ENCODE peak calls at places on chromosomes 7 and 10, in six cellular contexts. One of them, this sample, is unnamed.

GRCh38 chr10:76779163-76779820 is 858.3 kb downstream of the KCNMA1 start:
- DNase-seq in CD4-positive, alpha-beta T cell: no peak
- DNase-seq in pancreas: no peak
- DNase-seq in IMR-90: peak; percentile 23
- DNase-seq in AG04450: no peak
- DNase-seq in naive thymus-derived CD4-positive, alpha-beta T cell: no peak
- DNase-seq in this sample: no peak

GRCh38 chr7:107725138-107725740 is 18.7 kb upstream of the CBLL1 start:
- DNase-seq in CD4-positive, alpha-beta T cell: peak; percentile 28
- DNase-seq in pancreas: no peak
- DNase-seq in IMR-90: peak; percentile 68
- DNase-seq in AG04450: peak; percentile 42
- DNase-seq in naive thymus-derived CD4-positive, alpha-beta T cell: no peak
- DNase-seq in this sample: no peak

GRCh38 chr10:70738425-70739121 is 46.6 kb downstream of the TBATA start:
- DNase-seq in CD4-positive, alpha-beta T cell: no peak
- DNase-seq in pancreas: no peak
- DNase-seq in IMR-90: no peak
- DNase-seq in AG04450: no peak
- DNase-seq in naive thymus-derived CD4-positive, alpha-beta T cell: no peak
- DNase-seq in this sample: no peak

GRCh38 chr10:8133146-8133545 is 78.7 kb downstream of the GATA3 start:
- DNase-seq in CD4-positive, alpha-beta T cell: no peak
- DNase-seq in pancreas: no peak
- DNase-seq in IMR-90: no peak
- DNase-seq in AG04450: no peak
- DNase-seq in naive thymus-derived CD4-positive, alpha-beta T cell: no peak
- DNase-seq in this sample: no peak

GRCh38 chr7:42945821-42946615 is 13.8 kb downstream of the MRPL32 start:
- DNase-seq in CD4-positive, alpha-beta T cell: no peak
- DNase-seq in pancreas: no peak
- DNase-seq in IMR-90: no peak
- DNase-seq in AG04450: no peak
- DNase-seq in naive thymus-derived CD4-positive, alpha-beta T cell: no peak
- DNase-seq in this sample: no peak

GRCh38 chr10:8473205-8473604 is 418.7 kb downstream of the GATA3 start:
- DNase-seq in CD4-positive, alpha-beta T cell: no peak
- DNase-seq in pancreas: no peak
- DNase-seq in IMR-90: peak; percentile 1
- DNase-seq in AG04450: no peak
- DNase-seq in naive thymus-derived CD4-positive, alpha-beta T cell: no peak
- DNase-seq in this sample: no peak

GRCh38 chr7:103902917-103903316 is 86.5 kb downstream of the RELN start:
- DNase-seq in CD4-positive, alpha-beta T cell: no peak
- DNase-seq in pancreas: no peak
- DNase-seq in IMR-90: no peak
- DNase-seq in AG04450: no peak
- DNase-seq in naive thymus-derived CD4-positive, alpha-beta T cell: no peak
- DNase-seq in this sample: no peak

GRCh38 chr10:133091316-133091715 is 3.6 kb downstream of the ADGRA1 start:
- DNase-seq in CD4-positive, alpha-beta T cell: no peak
- DNase-seq in pancreas: no peak
- DNase-seq in IMR-90: no peak
- DNase-seq in AG04450: no peak
- DNase-seq in naive thymus-derived CD4-positive, alpha-beta T cell: no peak
- DNase-seq in this sample: no peak

GRCh38 chr7:47937711-47938573 is 10.3 kb downstream of the PKD1L1 start:
- DNase-seq in CD4-positive, alpha-beta T cell: no peak
- DNase-seq in pancreas: no peak
- DNase-seq in IMR-90: no peak
- DNase-seq in AG04450: no peak
- DNase-seq in naive thymus-derived CD4-positive, alpha-beta T cell: no peak
- DNase-seq in this sample: no peak

GRCh38 chr10:44769449-44769848 is 141.7 kb upstream of the TMEM72 start:
- DNase-seq in CD4-positive, alpha-beta T cell: no peak
- DNase-seq in pancreas: no peak
- DNase-seq in IMR-90: no peak
- DNase-seq in AG04450: no peak
- DNase-seq in naive thymus-derived CD4-positive, alpha-beta T cell: no peak
- DNase-seq in this sample: no peak

GRCh38 chr10:22477365-22478287 is 132.3 kb downstream of the SPAG6 start:
- DNase-seq in CD4-positive, alpha-beta T cell: no peak
- DNase-seq in pancreas: no peak
- DNase-seq in IMR-90: no peak
- DNase-seq in AG04450: no peak
- DNase-seq in naive thymus-derived CD4-positive, alpha-beta T cell: no peak
- DNase-seq in this sample: no peak

GRCh38 chr10:103154464-103155299 is 38.4 kb downstream of the NT5C2 start:
- DNase-seq in CD4-positive, alpha-beta T cell: no peak
- DNase-seq in pancreas: no peak
- DNase-seq in IMR-90: no peak
- DNase-seq in AG04450: no peak
- DNase-seq in naive thymus-derived CD4-positive, alpha-beta T cell: no peak
- DNase-seq in this sample: no peak

GRCh38 chr7:135856356-135857144 is 107.9 kb upstream of the FAM180A start:
- DNase-seq in CD4-positive, alpha-beta T cell: no peak
- DNase-seq in pancreas: no peak
- DNase-seq in IMR-90: peak; percentile 69
- DNase-seq in AG04450: no peak
- DNase-seq in naive thymus-derived CD4-positive, alpha-beta T cell: no peak
- DNase-seq in this sample: no peak

GRCh38 chr7:71511361-71511807 is 379.4 kb downstream of the GALNT17 start:
- DNase-seq in CD4-positive, alpha-beta T cell: no peak
- DNase-seq in pancreas: no peak
- DNase-seq in IMR-90: no peak
- DNase-seq in AG04450: no peak
- DNase-seq in naive thymus-derived CD4-positive, alpha-beta T cell: no peak
- DNase-seq in this sample: no peak

GRCh38 chr10:13016413-13016812 is 14.9 kb upstream of the CCDC3 start:
- DNase-seq in CD4-positive, alpha-beta T cell: no peak
- DNase-seq in pancreas: no peak
- DNase-seq in IMR-90: peak; percentile 31
- DNase-seq in AG04450: no peak
- DNase-seq in naive thymus-derived CD4-positive, alpha-beta T cell: no peak
- DNase-seq in this sample: no peak

GRCh38 chr7:74289660-74290589 is 718 bp downstream of the CLIP2 start:
- DNase-seq in CD4-positive, alpha-beta T cell: peak; percentile 17
- DNase-seq in pancreas: peak; percentile 78
- DNase-seq in IMR-90: no peak
- DNase-seq in AG04450: no peak
- DNase-seq in naive thymus-derived CD4-positive, alpha-beta T cell: no peak
- DNase-seq in this sample: peak; percentile 55

GRCh38 chr10:124388823-124389612 is 29.7 kb downstream of the OAT start:
- DNase-seq in CD4-positive, alpha-beta T cell: peak; percentile 92
- DNase-seq in pancreas: peak; percentile 99
- DNase-seq in IMR-90: peak; percentile 71
- DNase-seq in AG04450: peak; percentile 53
- DNase-seq in naive thymus-derived CD4-positive, alpha-beta T cell: peak; percentile 98
- DNase-seq in this sample: peak; percentile 82

GRCh38 chr7:155824195-155824915 is 12.1 kb upstream of the SHH start:
- DNase-seq in CD4-positive, alpha-beta T cell: no peak
- DNase-seq in pancreas: no peak
- DNase-seq in IMR-90: peak; percentile 23
- DNase-seq in AG04450: no peak
- DNase-seq in naive thymus-derived CD4-positive, alpha-beta T cell: no peak
- DNase-seq in this sample: no peak

GRCh38 chr7:26375604-26376207 is 84.0 kb downstream of the SNX10 start:
- DNase-seq in CD4-positive, alpha-beta T cell: no peak
- DNase-seq in pancreas: no peak
- DNase-seq in IMR-90: no peak
- DNase-seq in AG04450: no peak
- DNase-seq in naive thymus-derived CD4-positive, alpha-beta T cell: peak; percentile 16
- DNase-seq in this sample: no peak

GRCh38 chr7:151381083-151381332 is 28.8 kb downstream of the WDR86 start:
- DNase-seq in CD4-positive, alpha-beta T cell: no peak
- DNase-seq in pancreas: no peak
- DNase-seq in IMR-90: no peak
- DNase-seq in AG04450: no peak
- DNase-seq in naive thymus-derived CD4-positive, alpha-beta T cell: no peak
- DNase-seq in this sample: no peak

GRCh38 chr7:151380199-151381082 is 29.4 kb downstream of the WDR86 start:
- DNase-seq in CD4-positive, alpha-beta T cell: no peak
- DNase-seq in pancreas: peak; percentile 56
- DNase-seq in IMR-90: no peak
- DNase-seq in AG04450: no peak
- DNase-seq in naive thymus-derived CD4-positive, alpha-beta T cell: no peak
- DNase-seq in this sample: no peak

GRCh38 chr7:151379534-151380198 is 30.2 kb downstream of the WDR86 start:
- DNase-seq in CD4-positive, alpha-beta T cell: no peak
- DNase-seq in pancreas: no peak
- DNase-seq in IMR-90: no peak
- DNase-seq in AG04450: no peak
- DNase-seq in naive thymus-derived CD4-positive, alpha-beta T cell: no peak
- DNase-seq in this sample: no peak

GRCh38 chr7:151382079-151382885 is 27.6 kb downstream of the WDR86 start:
- DNase-seq in CD4-positive, alpha-beta T cell: no peak
- DNase-seq in pancreas: peak; percentile 58
- DNase-seq in IMR-90: no peak
- DNase-seq in AG04450: no peak
- DNase-seq in naive thymus-derived CD4-positive, alpha-beta T cell: peak; percentile 36
- DNase-seq in this sample: no peak

GRCh38 chr7:151381333-151382078 is 28.3 kb downstream of the WDR86 start:
- DNase-seq in CD4-positive, alpha-beta T cell: peak; percentile 34
- DNase-seq in pancreas: peak; percentile 60
- DNase-seq in IMR-90: no peak
- DNase-seq in AG04450: no peak
- DNase-seq in naive thymus-derived CD4-positive, alpha-beta T cell: peak; percentile 39
- DNase-seq in this sample: no peak
- H3K27ac ChIP-seq in CD4-positive, alpha-beta T cell: peak overlapping the region; percentile 29
- H3K27ac ChIP-seq in pancreas: no peak overlapping the region
- H3K27ac ChIP-seq in IMR-90: no peak overlapping the region
- H3K27ac ChIP-seq in AG04450: no peak overlapping the region
- H3K27ac ChIP-seq in naive thymus-derived CD4-positive, alpha-beta T cell: peak overlapping the region; percentile 62
- H3K27ac ChIP-seq in this sample: no peak overlapping the region

GRCh38 chr10:120944586-120945125 is 93.5 kb downstream of the WDR11 start:
- DNase-seq in CD4-positive, alpha-beta T cell: no peak
- DNase-seq in pancreas: no peak
- DNase-seq in IMR-90: no peak
- DNase-seq in AG04450: no peak
- DNase-seq in naive thymus-derived CD4-positive, alpha-beta T cell: no peak
- DNase-seq in this sample: no peak

GRCh38 chr10:120945182-120945581 is 94.0 kb downstream of the WDR11 start:
- DNase-seq in CD4-positive, alpha-beta T cell: no peak
- DNase-seq in pancreas: no peak
- DNase-seq in IMR-90: no peak
- DNase-seq in AG04450: no peak
- DNase-seq in naive thymus-derived CD4-positive, alpha-beta T cell: no peak
- DNase-seq in this sample: no peak

GRCh38 chr10:120943542-120943941 is 92.4 kb downstream of the WDR11 start:
- DNase-seq in CD4-positive, alpha-beta T cell: no peak
- DNase-seq in pancreas: no peak
- DNase-seq in IMR-90: no peak
- DNase-seq in AG04450: no peak
- DNase-seq in naive thymus-derived CD4-positive, alpha-beta T cell: no peak
- DNase-seq in this sample: no peak

GRCh38 chr10:120941468-120941867 is 90.3 kb downstream of the WDR11 start:
- DNase-seq in CD4-positive, alpha-beta T cell: no peak
- DNase-seq in pancreas: no peak
- DNase-seq in IMR-90: no peak
- DNase-seq in AG04450: no peak
- DNase-seq in naive thymus-derived CD4-positive, alpha-beta T cell: no peak
- DNase-seq in this sample: no peak

GRCh38 chr10:120942806-120943413 is 91.7 kb downstream of the WDR11 start:
- DNase-seq in CD4-positive, alpha-beta T cell: peak; percentile 66
- DNase-seq in pancreas: peak; percentile 93
- DNase-seq in IMR-90: peak; percentile 57
- DNase-seq in AG04450: peak; percentile 34
- DNase-seq in naive thymus-derived CD4-positive, alpha-beta T cell: peak; percentile 63
- DNase-seq in this sample: peak; percentile 60
- H3K27ac ChIP-seq in CD4-positive, alpha-beta T cell: no peak overlapping the region
- H3K27ac ChIP-seq in pancreas: no peak overlapping the region
- H3K27ac ChIP-seq in IMR-90: no peak overlapping the region
- H3K27ac ChIP-seq in AG04450: no peak overlapping the region
- H3K27ac ChIP-seq in naive thymus-derived CD4-positive, alpha-beta T cell: no peak overlapping the region
- H3K27ac ChIP-seq in this sample: peak overlapping the region; percentile 75

DNA sequence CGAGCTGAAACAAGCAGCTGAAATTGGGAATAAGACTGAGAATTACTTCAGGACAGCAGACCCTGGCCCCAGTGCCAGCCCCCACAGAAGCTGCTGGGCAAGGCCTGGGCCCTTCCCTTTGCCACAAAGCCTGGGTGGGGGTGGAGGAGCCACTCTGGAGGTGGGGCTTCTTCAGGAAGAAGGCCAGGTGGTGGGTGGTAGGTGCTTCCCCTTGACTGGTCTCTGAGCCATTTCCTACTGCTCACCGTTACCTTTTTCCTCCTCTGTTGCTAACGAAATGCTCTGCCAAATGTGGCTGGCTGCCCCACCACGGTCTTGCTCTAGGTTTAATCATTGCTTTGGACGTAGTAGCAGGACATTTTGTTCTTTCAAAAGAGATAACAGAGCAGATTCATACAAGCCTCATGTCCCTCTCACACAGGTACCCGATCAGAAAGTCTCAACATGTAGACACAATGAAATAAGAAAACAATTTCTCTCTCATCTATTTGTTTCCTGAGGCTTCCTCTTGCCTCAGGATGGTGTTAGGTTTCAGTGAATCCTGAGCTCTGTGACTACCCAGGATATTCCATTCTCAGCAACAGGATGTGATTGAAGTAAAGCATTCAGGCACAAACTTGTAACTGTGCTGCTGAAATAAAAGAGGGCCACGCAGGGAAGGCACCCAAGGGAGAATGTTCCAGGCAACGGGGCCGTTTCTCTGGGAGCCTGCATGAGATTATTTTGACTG is 66.5 kb downstream of the WDR11 start:
- DNase-seq in CD4-positive, alpha-beta T cell: no peak
- DNase-seq in pancreas: no peak
- DNase-seq in IMR-90: no peak
- DNase-seq in AG04450: no peak
- DNase-seq in naive thymus-derived CD4-positive, alpha-beta T cell: no peak
- DNase-seq in this sample: no peak
- H3K27ac ChIP-seq in CD4-positive, alpha-beta T cell: no peak overlapping the region
- H3K27ac ChIP-seq in pancreas: no peak overlapping the region
- H3K27ac ChIP-seq in IMR-90: no peak overlapping the region
- H3K27ac ChIP-seq in AG04450: no peak overlapping the region
- H3K27ac ChIP-seq in naive thymus-derived CD4-positive, alpha-beta T cell: no peak overlapping the region
- H3K27ac ChIP-seq in this sample: no peak overlapping the region

GRCh38 chr10:86413046-86413728 is 46.6 kb upstream of the GRID1 start:
- DNase-seq in CD4-positive, alpha-beta T cell: no peak
- DNase-seq in pancreas: no peak
- DNase-seq in IMR-90: peak; percentile 59
- DNase-seq in AG04450: no peak
- DNase-seq in naive thymus-derived CD4-positive, alpha-beta T cell: no peak
- DNase-seq in this sample: no peak

GRCh38 chr10:86409183-86409582 is 42.6 kb upstream of the GRID1 start:
- DNase-seq in CD4-positive, alpha-beta T cell: no peak
- DNase-seq in pancreas: no peak
- DNase-seq in IMR-90: no peak
- DNase-seq in AG04450: no peak
- DNase-seq in naive thymus-derived CD4-positive, alpha-beta T cell: no peak
- DNase-seq in this sample: no peak

GRCh38 chr10:86411281-86411841 is 44.8 kb upstream of the GRID1 start:
- DNase-seq in CD4-positive, alpha-beta T cell: no peak
- DNase-seq in pancreas: no peak
- DNase-seq in IMR-90: peak; percentile 86
- DNase-seq in AG04450: peak; percentile 46
- DNase-seq in naive thymus-derived CD4-positive, alpha-beta T cell: no peak
- DNase-seq in this sample: no peak

GRCh38 chr10:86411852-86412550 is 45.4 kb upstream of the GRID1 start:
- DNase-seq in CD4-positive, alpha-beta T cell: no peak
- DNase-seq in pancreas: no peak
- DNase-seq in IMR-90: no peak
- DNase-seq in AG04450: no peak
- DNase-seq in naive thymus-derived CD4-positive, alpha-beta T cell: no peak
- DNase-seq in this sample: no peak

GRCh38 chr10:86410542-86411124 is 44.0 kb upstream of the GRID1 start:
- DNase-seq in CD4-positive, alpha-beta T cell: no peak
- DNase-seq in pancreas: no peak
- DNase-seq in IMR-90: peak; percentile 89
- DNase-seq in AG04450: peak; percentile 37
- DNase-seq in naive thymus-derived CD4-positive, alpha-beta T cell: no peak
- DNase-seq in this sample: no peak
- H3K27ac ChIP-seq in CD4-positive, alpha-beta T cell: peak overlapping the region; percentile 54
- H3K27ac ChIP-seq in pancreas: no peak overlapping the region
- H3K27ac ChIP-seq in IMR-90: peak overlapping the region; percentile 48
- H3K27ac ChIP-seq in AG04450: peak overlapping the region; percentile 58
- H3K27ac ChIP-seq in naive thymus-derived CD4-positive, alpha-beta T cell: peak overlapping the region; percentile 42
- H3K27ac ChIP-seq in this sample: no peak overlapping the region